ENCODE peak calls at places on chromosomes 4 and X, in ten cellular contexts. V, A, P, G, Z, I, Y, U, Q and M are unnamed samples.

GRCh38 chr4:70603856-70604255 is 11.8 kb downstream of the AMBN start:
- DNase-seq in V (no peak), A (no peak), P (no peak), G (no peak), Z (no peak), I (no peak), Y (no peak), U (no peak), Q (no peak), M (no peak)

GRCh38 chrX:57453901-57454300 is 137.9 kb upstream of the ZXDB start:
- DNase-seq in V (no peak), A (no peak), P (no peak), G (peak), Z (no peak), I (no peak), Y (no peak), U (peak), Q (no peak), M (peak)

GRCh38 chr4:74370912-74371311 is 6.0 kb downstream of the EREG start:
- DNase-seq in V (no peak), A (no peak), P (peak), G (peak), Z (peak), I (peak), Y (no peak), U (peak), Q (no peak), M (no peak)

GRCh38 chrX:115344885-115345653 is 55.6 kb downstream of the LUZP4 start:
- DNase-seq in V (peak), A (peak), P (peak), G (no peak), Z (peak), I (peak), Y (no peak), U (no peak), Q (peak), M (peak)

GRCh38 chr4:48162162-48162561 is 28.1 kb upstream of the TXK start:
- DNase-seq in V (no peak), A (no peak), P (peak), G (no peak), Z (no peak), I (no peak), Y (no peak), U (no peak), Q (no peak), M (no peak)

GRCh38 chr4:66489783-66490452 is 819.6 kb upstream of the EPHA5 start:
- DNase-seq in V (no peak), A (no peak), P (peak), G (no peak), Z (no peak), I (no peak), Y (no peak), U (no peak), Q (no peak), M (no peak)

GRCh38 chr4:32435320-32435719 is 1715.2 kb downstream of the PCDH7 start:
- DNase-seq in V (no peak), A (no peak), P (no peak), G (no peak), Z (no peak), I (no peak), Y (no peak), U (no peak), Q (no peak), M (no peak)

GRCh38 chr4:116110713-116111112 is 974.7 kb downstream of the TRAM1L1 start:
- DNase-seq in V (no peak), A (no peak), P (no peak), G (no peak), Z (no peak), I (no peak), Y (no peak), U (no peak), Q (no peak), M (no peak)

GRCh38 chr4:141643557-141643956 is 7.2 kb downstream of the IL15 start:
- DNase-seq in V (no peak), A (no peak), P (peak), G (no peak), Z (no peak), I (no peak), Y (no peak), U (peak), Q (no peak), M (no peak)

GRCh38 chr4:153963216-153963615 is 174.3 kb upstream of the SFRP2 start:
- DNase-seq in V (no peak), A (no peak), P (no peak), G (no peak), Z (no peak), I (no peak), Y (no peak), U (no peak), Q (peak), M (no peak)

GRCh38 chrX:120839506-120839905 is 36.2 kb downstream of the CT47B1 start:
- DNase-seq in V (no peak), A (no peak), P (peak), G (no peak), Z (no peak), I (no peak), Y (no peak), U (no peak), Q (no peak), M (no peak)

GRCh38 chr4:101081695-101082369 is 265.5 kb downstream of the PPP3CA start:
- DNase-seq in V (no peak), A (no peak), P (no peak), G (no peak), Z (no peak), I (no peak), Y (no peak), U (no peak), Q (no peak), M (peak)

GRCh38 chrX:123422875-123423274 is 238.8 kb downstream of the GRIA3 start:
- DNase-seq in V (no peak), A (peak), P (peak), G (no peak), Z (peak), I (peak), Y (no peak), U (peak), Q (peak), M (no peak)

GRCh38 chr4:163679189-163679588 is 184.7 kb downstream of the TMA16 start:
- DNase-seq in V (no peak), A (no peak), P (no peak), G (peak), Z (no peak), I (no peak), Y (no peak), U (no peak), Q (peak), M (peak)

GRCh38 chr4:158826882-158827281 is 58.1 kb downstream of the FNIP2 start:
- DNase-seq in V (no peak), A (no peak), P (no peak), G (no peak), Z (peak), I (no peak), Y (no peak), U (no peak), Q (peak), M (peak)

GRCh38 chrX:103681443-103681842 is 5.1 kb downstream of the MORF4L2 start:
- DNase-seq in V (no peak), A (no peak), P (no peak), G (no peak), Z (no peak), I (no peak), Y (no peak), U (no peak), Q (no peak), M (no peak)

GRCh38 chr4:148443550-148444295 is 1.5 kb upstream of the NR3C2 start:
- DNase-seq in V (peak), A (peak), P (no peak), G (peak), Z (peak), I (peak), Y (peak), U (peak), Q (peak), M (no peak)

GRCh38 chr4:158811704-158812103 is 42.9 kb downstream of the FNIP2 start:
- DNase-seq in V (no peak), A (no peak), P (no peak), G (no peak), Z (peak), I (no peak), Y (no peak), U (no peak), Q (no peak), M (no peak)

DNA sequence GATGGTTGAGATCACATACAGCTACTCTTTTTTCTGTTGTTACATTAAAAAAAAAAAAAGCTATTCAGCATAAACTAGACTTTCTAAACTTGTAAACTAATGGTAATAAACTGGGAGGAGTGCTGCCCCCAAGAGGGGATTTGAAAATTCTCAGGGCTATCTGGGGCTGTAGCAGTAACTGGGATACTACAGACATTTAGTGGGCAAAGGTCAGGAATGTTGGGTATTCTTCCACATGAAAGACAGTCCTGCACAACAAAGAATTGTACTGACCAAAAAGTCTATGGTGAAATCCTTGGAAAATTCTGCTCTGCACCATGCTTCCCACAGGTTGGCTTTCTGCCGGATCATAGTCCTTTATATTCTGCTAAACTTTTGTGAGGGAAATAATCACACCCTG is 232.6 kb upstream of the BOD1L1 start:
- DNase-seq in V (no peak), A (no peak), P (no peak), G (no peak), Z (no peak), I (no peak), Y (no peak), U (no peak), Q (no peak), M (no peak)
- TF ChIP-seq CTCF in V (no peak), A (no peak), P (peak), G (no peak), Z (no peak), I (no peak), Y (no peak), U (no peak), Q (no peak), M (no peak)

GRCh38 chr4:140049024-140049923 is 104.7 kb downstream of the MAML3 start:
- DNase-seq in V (no peak), A (peak), P (peak), G (peak), Z (peak), I (peak), Y (peak), U (peak), Q (peak), M (no peak)
- TF ChIP-seq CTCF in V (no peak), A (no peak), P (no peak), G (no peak), Z (no peak), I (no peak), Y (no peak), U (no peak), Q (no peak), M (peak)

GRCh38 chr4:167779280-167779679 is 313.1 kb upstream of the ANXA10 start:
- DNase-seq in V (no peak), A (no peak), P (no peak), G (no peak), Z (no peak), I (no peak), Y (no peak), U (no peak), Q (no peak), M (no peak)
- TF ChIP-seq CTCF in V (no peak), A (no peak), P (no peak), G (no peak), Z (no peak), I (no peak), Y (no peak), U (no peak), Q (no peak), M (no peak)

DNA sequence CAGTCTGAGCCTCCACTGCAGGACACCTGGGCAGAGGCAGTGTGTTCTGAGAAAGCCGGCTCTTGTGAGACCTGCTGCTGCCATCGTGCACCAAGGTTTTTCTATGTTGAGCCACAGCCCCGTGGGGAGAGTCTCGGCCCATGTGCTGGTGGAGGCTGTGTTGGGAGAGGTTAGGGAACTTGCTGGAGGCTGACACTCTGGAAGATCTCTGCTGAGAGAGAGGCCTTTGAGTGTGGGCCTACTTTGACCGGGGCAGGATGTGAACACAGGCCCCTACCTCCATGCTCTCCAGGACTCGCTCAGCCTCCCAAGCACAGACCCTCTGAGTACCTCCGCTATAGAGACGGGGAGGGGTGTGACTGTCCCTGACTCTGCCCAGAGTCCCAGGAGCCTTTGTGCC is 1.3 kb upstream of the S100P start:
- DNase-seq in V (no peak), A (no peak), P (no peak), G (no peak), Z (no peak), I (no peak), Y (no peak), U (no peak), Q (no peak), M (no peak)
- TF ChIP-seq CTCF in V (no peak), A (no peak), P (no peak), G (no peak), Z (no peak), I (no peak), Y (no peak), U (no peak), Q (no peak), M (no peak)